ENCODE peak calls at places on chromosomes 12 and 14, in five cellular contexts. One of them, this sample, is unnamed.

GRCh38 chr12:131507881-131508280 is 203.0 kb upstream of the SFSWAP start:
- DNase-seq in right lobe of liver: no peak
- DNase-seq in body of pancreas: no peak
- DNase-seq in A549: no peak
- DNase-seq in stomach: no peak
- DNase-seq in this sample: peak

GRCh38 chr12:31965090-31965489 is 5.9 kb downstream of the RESF1 start:
- DNase-seq in right lobe of liver: no peak
- DNase-seq in body of pancreas: no peak
- DNase-seq in A549: no peak
- DNase-seq in stomach: no peak
- DNase-seq in this sample: no peak

GRCh38 chr12:473863-474577 is 14.3 kb downstream of the B4GALNT3 start:
- DNase-seq in right lobe of liver: no peak
- DNase-seq in body of pancreas: no peak
- DNase-seq in A549: no peak
- DNase-seq in stomach: no peak
- DNase-seq in this sample: no peak

GRCh38 chr12:8829128-8829524 is 6.7 kb downstream of the A2ML1 start:
- DNase-seq in right lobe of liver: no peak
- DNase-seq in body of pancreas: no peak
- DNase-seq in A549: no peak
- DNase-seq in stomach: no peak
- DNase-seq in this sample: no peak

GRCh38 chr14:71235865-71236264 is 328.6 kb downstream of the PCNX1 start:
- DNase-seq in right lobe of liver: no peak
- DNase-seq in body of pancreas: peak
- DNase-seq in A549: no peak
- DNase-seq in stomach: no peak
- DNase-seq in this sample: peak

GRCh38 chr14:99246536-99247083 is 25.4 kb downstream of the BCL11B start:
- DNase-seq in right lobe of liver: no peak
- DNase-seq in body of pancreas: no peak
- DNase-seq in A549: no peak
- DNase-seq in stomach: no peak
- DNase-seq in this sample: no peak

GRCh38 chr12:50024804-50025186 is 499 bp downstream of the RACGAP1 start:
- DNase-seq in right lobe of liver: no peak
- DNase-seq in body of pancreas: no peak
- DNase-seq in A549: peak
- DNase-seq in stomach: no peak
- DNase-seq in this sample: no peak

GRCh38 chr12:45050751-45051489 is at the start of gene DBX2:
- DNase-seq in right lobe of liver: no peak
- DNase-seq in body of pancreas: no peak
- DNase-seq in A549: peak
- DNase-seq in stomach: no peak
- DNase-seq in this sample: no peak

GRCh38 chr12:3101309-3102022 is 24.3 kb downstream of the TSPAN9 start:
- DNase-seq in right lobe of liver: no peak
- DNase-seq in body of pancreas: no peak
- DNase-seq in A549: no peak
- DNase-seq in stomach: no peak
- DNase-seq in this sample: no peak

GRCh38 chr12:27060740-27061139 is 21.6 kb downstream of the C12orf71 start:
- DNase-seq in right lobe of liver: no peak
- DNase-seq in body of pancreas: no peak
- DNase-seq in A549: no peak
- DNase-seq in stomach: no peak
- DNase-seq in this sample: no peak

GRCh38 chr14:92676031-92676430 is 72.4 kb downstream of the LGMN start:
- DNase-seq in right lobe of liver: no peak
- DNase-seq in body of pancreas: no peak
- DNase-seq in A549: no peak
- DNase-seq in stomach: no peak
- DNase-seq in this sample: no peak

GRCh38 chr12:58455146-58455545 is 465.2 kb downstream of the LRIG3 start:
- DNase-seq in right lobe of liver: no peak
- DNase-seq in body of pancreas: no peak
- DNase-seq in A549: no peak
- DNase-seq in stomach: no peak
- DNase-seq in this sample: no peak

GRCh38 chr12:104340177-104340576 is 36.6 kb downstream of the EID3 start:
- DNase-seq in right lobe of liver: no peak
- DNase-seq in body of pancreas: no peak
- DNase-seq in A549: no peak
- DNase-seq in stomach: no peak
- DNase-seq in this sample: no peak

GRCh38 chr12:32273712-32274111 is 125.6 kb upstream of the FGD4 start:
- DNase-seq in right lobe of liver: peak
- DNase-seq in body of pancreas: no peak
- DNase-seq in A549: no peak
- DNase-seq in stomach: no peak
- DNase-seq in this sample: peak

GRCh38 chr12:104494137-104494815 is 37.5 kb downstream of the CHST11 start:
- DNase-seq in right lobe of liver: no peak
- DNase-seq in body of pancreas: peak
- DNase-seq in A549: no peak
- DNase-seq in stomach: no peak
- DNase-seq in this sample: peak

GRCh38 chr14:58560208-58560607 is 77.6 kb upstream of the DACT1 start:
- DNase-seq in right lobe of liver: no peak
- DNase-seq in body of pancreas: no peak
- DNase-seq in A549: no peak
- DNase-seq in stomach: no peak
- DNase-seq in this sample: no peak

GRCh38 chr14:50007123-50007903 is 109.1 kb downstream of the VCPKMT start:
- DNase-seq in right lobe of liver: no peak
- DNase-seq in body of pancreas: no peak
- DNase-seq in A549: peak
- DNase-seq in stomach: no peak
- DNase-seq in this sample: no peak

GRCh38 chr12:69905801-69906200 is 80.8 kb downstream of the MYRFL start:
- DNase-seq in right lobe of liver: no peak
- DNase-seq in body of pancreas: no peak
- DNase-seq in A549: no peak
- DNase-seq in stomach: no peak
- DNase-seq in this sample: no peak

GRCh38 chr12:121033625-121034349 is 5.3 kb downstream of the OASL start:
- DNase-seq in right lobe of liver: no peak
- DNase-seq in body of pancreas: no peak
- DNase-seq in A549: peak
- DNase-seq in stomach: peak
- DNase-seq in this sample: peak

GRCh38 chr14:50388256-50388931 is 8.3 kb downstream of the CDKL1 start:
- DNase-seq in right lobe of liver: peak
- DNase-seq in body of pancreas: peak
- DNase-seq in A549: no peak
- DNase-seq in stomach: peak
- DNase-seq in this sample: no peak

GRCh38 chr14:103408491-103409155 is 23.4 kb downstream of the MARK3 start:
- DNase-seq in right lobe of liver: no peak
- DNase-seq in body of pancreas: peak
- DNase-seq in A549: no peak
- DNase-seq in stomach: peak
- DNase-seq in this sample: peak

GRCh38 chr14:24556756-24557155 is 19.3 kb downstream of the CTSG start:
- DNase-seq in right lobe of liver: no peak
- DNase-seq in body of pancreas: no peak
- DNase-seq in A549: no peak
- DNase-seq in stomach: no peak
- DNase-seq in this sample: peak

GRCh38 chr14:80787876-80788275 is 153.7 kb downstream of the CEP128 start:
- DNase-seq in right lobe of liver: no peak
- DNase-seq in body of pancreas: no peak
- DNase-seq in A549: no peak
- DNase-seq in stomach: no peak
- DNase-seq in this sample: no peak

GRCh38 chr14:87334997-87335675 is 657.8 kb downstream of the GALC start:
- DNase-seq in right lobe of liver: no peak
- DNase-seq in body of pancreas: no peak
- DNase-seq in A549: no peak
- DNase-seq in stomach: no peak
- DNase-seq in this sample: no peak

GRCh38 chr14:96741151-96741977 is 55.8 kb upstream of the VRK1 start:
- DNase-seq in right lobe of liver: peak
- DNase-seq in body of pancreas: peak
- DNase-seq in A549: peak
- DNase-seq in stomach: peak
- DNase-seq in this sample: peak

GRCh38 chr12:105814283-105814682 is 324.5 kb downstream of the NUAK1 start:
- DNase-seq in right lobe of liver: no peak
- DNase-seq in body of pancreas: no peak
- DNase-seq in A549: no peak
- DNase-seq in stomach: no peak
- DNase-seq in this sample: no peak

GRCh38 chr12:95231190-95231589 is 13.6 kb downstream of the VEZT start:
- DNase-seq in right lobe of liver: no peak
- DNase-seq in body of pancreas: peak
- DNase-seq in A549: peak
- DNase-seq in stomach: no peak
- DNase-seq in this sample: no peak

GRCh38 chr12:45670339-45671065 is 59.0 kb upstream of the ARID2 start:
- DNase-seq in right lobe of liver: no peak
- DNase-seq in body of pancreas: no peak
- DNase-seq in A549: no peak
- DNase-seq in stomach: no peak
- DNase-seq in this sample: no peak

GRCh38 chr12:89756638-89757321 is 48.1 kb upstream of the ATP2B1 start:
- DNase-seq in right lobe of liver: no peak
- DNase-seq in body of pancreas: no peak
- DNase-seq in A549: peak
- DNase-seq in stomach: no peak
- DNase-seq in this sample: no peak

GRCh38 chr12:29741342-29742241 is 42.1 kb downstream of the TMTC1 start:
- DNase-seq in right lobe of liver: no peak
- DNase-seq in body of pancreas: no peak
- DNase-seq in A549: no peak
- DNase-seq in stomach: no peak
- DNase-seq in this sample: no peak

GRCh38 chr14:89573399-89573657 is 156.3 kb upstream of the FOXN3 start:
- DNase-seq in right lobe of liver: no peak
- DNase-seq in body of pancreas: no peak
- DNase-seq in A549: no peak
- DNase-seq in stomach: no peak
- DNase-seq in this sample: no peak

GRCh38 chr12:25352078-25352918 is 101.6 kb upstream of the KRAS start:
- DNase-seq in right lobe of liver: no peak
- DNase-seq in body of pancreas: no peak
- DNase-seq in A549: no peak
- DNase-seq in stomach: no peak
- DNase-seq in this sample: no peak

GRCh38 chr12:115303751-115304309 is 619.9 kb upstream of the TBX3 start:
- DNase-seq in right lobe of liver: no peak
- DNase-seq in body of pancreas: no peak
- DNase-seq in A549: no peak
- DNase-seq in stomach: no peak
- DNase-seq in this sample: no peak

GRCh38 chr14:66624319-66624937 is 116.5 kb downstream of the GPHN start:
- DNase-seq in right lobe of liver: peak
- DNase-seq in body of pancreas: peak
- DNase-seq in A549: peak
- DNase-seq in stomach: peak
- DNase-seq in this sample: peak

GRCh38 chr12:41310367-41310766 is 122.2 kb downstream of the PDZRN4 start:
- DNase-seq in right lobe of liver: no peak
- DNase-seq in body of pancreas: no peak
- DNase-seq in A549: no peak
- DNase-seq in stomach: no peak
- DNase-seq in this sample: no peak
- H3K27ac ChIP-seq in right lobe of liver: no peak
- H3K27ac ChIP-seq in body of pancreas: no peak
- H3K27ac ChIP-seq in A549: no peak
- H3K27ac ChIP-seq in stomach: no peak
- H3K27ac ChIP-seq in this sample: no peak

GRCh38 chr12:108645686-108646596 is 12.2 kb upstream of the SELPLG start:
- DNase-seq in right lobe of liver: no peak
- DNase-seq in body of pancreas: no peak
- DNase-seq in A549: no peak
- DNase-seq in stomach: no peak
- DNase-seq in this sample: no peak
- TF ChIP-seq CTCF in right lobe of liver: no peak
- TF ChIP-seq CTCF in body of pancreas: no peak
- TF ChIP-seq CTCF in A549: no peak
- TF ChIP-seq CTCF in stomach: no peak
- TF ChIP-seq CTCF in this sample: no peak

GRCh38 chr14:68362841-68363240 is 430.0 kb downstream of the ZFP36L1 start:
- DNase-seq in right lobe of liver: no peak
- DNase-seq in body of pancreas: no peak
- DNase-seq in A549: no peak
- DNase-seq in stomach: no peak
- DNase-seq in this sample: no peak
- H3K27ac ChIP-seq in right lobe of liver: no peak
- H3K27ac ChIP-seq in body of pancreas: no peak
- H3K27ac ChIP-seq in A549: no peak
- H3K27ac ChIP-seq in stomach: no peak
- H3K27ac ChIP-seq in this sample: no peak

GRCh38 chr12:54285150-54286041 is 4.9 kb downstream of the HNRNPA1 start:
- DNase-seq in right lobe of liver: no peak
- DNase-seq in body of pancreas: no peak
- DNase-seq in A549: no peak
- DNase-seq in stomach: no peak
- DNase-seq in this sample: no peak
- TF ChIP-seq CTCF in right lobe of liver: no peak
- TF ChIP-seq CTCF in body of pancreas: no peak
- TF ChIP-seq CTCF in A549: peak
- TF ChIP-seq CTCF in stomach: no peak
- TF ChIP-seq CTCF in this sample: no peak

DNA sequence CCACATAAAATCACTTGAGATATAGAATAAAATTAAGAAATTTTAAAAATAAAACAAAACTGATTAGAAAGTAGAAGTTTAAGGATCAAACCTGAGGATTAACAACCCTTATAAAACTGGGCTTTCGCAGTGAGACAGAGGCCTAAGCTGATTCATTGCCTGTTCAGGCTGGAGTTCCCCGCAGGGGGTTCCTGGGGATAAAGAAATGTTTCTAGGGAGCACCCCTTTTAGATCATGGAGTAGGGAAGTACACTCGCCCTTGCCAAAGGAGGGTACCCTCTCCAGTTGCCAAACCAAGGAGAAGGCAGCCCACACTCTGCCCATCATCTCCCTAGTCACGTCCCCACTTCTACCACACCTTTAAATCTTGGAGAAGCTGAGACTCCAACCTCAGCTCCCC is 6.8 kb downstream of the GLIPR1 start:
- DNase-seq in right lobe of liver: no peak
- DNase-seq in body of pancreas: no peak
- DNase-seq in A549: no peak
- DNase-seq in stomach: no peak
- DNase-seq in this sample: no peak
- H3K27ac ChIP-seq in right lobe of liver: no peak
- H3K27ac ChIP-seq in body of pancreas: no peak
- H3K27ac ChIP-seq in A549: no peak
- H3K27ac ChIP-seq in stomach: no peak
- H3K27ac ChIP-seq in this sample: no peak